ENCODE peak calls at places on chromosomes 11 and 22, in six cellular contexts. One of them, this sample, is unnamed.

GRCh38 chr11:113167599-113167998 is 146.8 kb upstream of the TTC12 start:
- DNase-seq in sigmoid colon: no peak
- DNase-seq in heart left ventricle: peak; percentile 32
- DNase-seq in ascending aorta: no peak
- DNase-seq in OCI-LY7: no peak
- DNase-seq in left ventricle myocardium inferior: peak; percentile 25
- DNase-seq in this sample: no peak

GRCh38 chr22:20401376-20402020 is 7.5 kb downstream of the ZNF74 start:
- DNase-seq in sigmoid colon: no peak
- DNase-seq in heart left ventricle: no peak
- DNase-seq in ascending aorta: no peak
- DNase-seq in OCI-LY7: no peak
- DNase-seq in left ventricle myocardium inferior: no peak
- DNase-seq in this sample: no peak

GRCh38 chr11:31870609-31871309 is 59.6 kb upstream of the PAX6 start:
- DNase-seq in sigmoid colon: no peak
- DNase-seq in heart left ventricle: peak; percentile 36
- DNase-seq in ascending aorta: no peak
- DNase-seq in OCI-LY7: no peak
- DNase-seq in left ventricle myocardium inferior: peak; percentile 19
- DNase-seq in this sample: peak; percentile 59

GRCh38 chr22:23121026-23121823 is 20.6 kb downstream of the RSPH14 start:
- DNase-seq in sigmoid colon: no peak
- DNase-seq in heart left ventricle: no peak
- DNase-seq in ascending aorta: no peak
- DNase-seq in OCI-LY7: no peak
- DNase-seq in left ventricle myocardium inferior: no peak
- DNase-seq in this sample: no peak

GRCh38 chr11:10287140-10287539 is 6.9 kb downstream of the SBF2 start:
- DNase-seq in sigmoid colon: no peak
- DNase-seq in heart left ventricle: no peak
- DNase-seq in ascending aorta: no peak
- DNase-seq in OCI-LY7: no peak
- DNase-seq in left ventricle myocardium inferior: no peak
- DNase-seq in this sample: no peak

GRCh38 chr11:78961186-78961782 is 386.6 kb upstream of the NARS2 start:
- DNase-seq in sigmoid colon: no peak
- DNase-seq in heart left ventricle: peak; percentile 22
- DNase-seq in ascending aorta: no peak
- DNase-seq in OCI-LY7: no peak
- DNase-seq in left ventricle myocardium inferior: no peak
- DNase-seq in this sample: peak; percentile 64

GRCh38 chr11:112037527-112037926 is 12.3 kb downstream of the DLAT start:
- DNase-seq in sigmoid colon: no peak
- DNase-seq in heart left ventricle: no peak
- DNase-seq in ascending aorta: no peak
- DNase-seq in OCI-LY7: no peak
- DNase-seq in left ventricle myocardium inferior: no peak
- DNase-seq in this sample: no peak

GRCh38 chr11:102451693-102452460 is 688 bp downstream of the TMEM123 start:
- DNase-seq in sigmoid colon: peak; percentile 83
- DNase-seq in heart left ventricle: peak; percentile 64
- DNase-seq in ascending aorta: no peak
- DNase-seq in OCI-LY7: peak; percentile 94
- DNase-seq in left ventricle myocardium inferior: peak; percentile 70
- DNase-seq in this sample: peak; percentile 75

DNA sequence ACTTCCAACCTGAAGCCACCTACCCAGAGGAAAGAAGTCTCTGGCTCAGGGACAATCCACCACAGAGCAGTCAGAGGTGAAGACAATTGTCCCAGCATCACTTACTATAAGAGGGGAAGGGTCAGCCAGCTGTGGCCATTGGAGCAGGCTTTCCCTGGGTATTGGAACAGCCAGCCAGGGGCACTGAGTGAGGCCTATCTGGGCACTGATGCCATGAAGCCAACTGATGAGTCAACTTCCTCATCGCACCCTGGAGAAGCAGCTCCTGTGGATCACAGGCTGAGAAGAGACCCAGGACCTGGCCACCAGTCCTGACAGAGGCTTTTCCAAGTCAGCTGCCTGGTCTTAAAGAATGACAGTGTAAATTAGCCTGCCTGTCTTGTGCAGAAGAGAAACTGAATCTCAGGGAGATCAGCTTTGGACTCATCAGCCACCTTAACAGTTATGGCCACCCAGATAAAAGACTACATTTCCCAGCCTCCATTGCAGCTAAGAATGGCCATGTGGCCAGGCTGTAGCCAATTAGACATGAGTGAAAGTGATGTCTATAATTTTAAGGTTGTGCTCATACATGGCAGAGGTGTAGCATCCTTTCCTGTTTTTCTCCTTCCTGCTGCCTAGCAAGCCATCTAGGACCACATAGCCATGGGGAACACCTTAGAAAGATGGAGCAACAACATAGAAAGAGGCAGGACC is 19.0 kb downstream of the CHST1 start:
- DNase-seq in sigmoid colon: no peak
- DNase-seq in heart left ventricle: no peak
- DNase-seq in ascending aorta: no peak
- DNase-seq in OCI-LY7: peak; percentile 43
- DNase-seq in left ventricle myocardium inferior: no peak
- DNase-seq in this sample: no peak
- H3K4me3 ChIP-seq in sigmoid colon: no peak overlapping the region
- H3K4me3 ChIP-seq in heart left ventricle: no peak overlapping the region
- H3K4me3 ChIP-seq in ascending aorta: no peak overlapping the region
- H3K4me3 ChIP-seq in OCI-LY7: no peak overlapping the region
- H3K4me3 ChIP-seq in left ventricle myocardium inferior: no peak overlapping the region
- H3K4me3 ChIP-seq in this sample: no peak overlapping the region

GRCh38 chr22:25758316-25758715 is 16.3 kb downstream of the MYO18B start:
- DNase-seq in sigmoid colon: no peak
- DNase-seq in heart left ventricle: no peak
- DNase-seq in ascending aorta: no peak
- DNase-seq in OCI-LY7: no peak
- DNase-seq in left ventricle myocardium inferior: no peak
- DNase-seq in this sample: no peak
- H3K4me1 ChIP-seq in sigmoid colon: no peaks in the 10 kb centered on the region
- H3K4me1 ChIP-seq in heart left ventricle: peaks cover 3% of the 10 kb centered on the region
- H3K4me1 ChIP-seq in ascending aorta: peaks cover 16% of the 10 kb centered on the region
- H3K4me1 ChIP-seq in OCI-LY7: no peaks in the 10 kb centered on the region
- H3K4me1 ChIP-seq in left ventricle myocardium inferior: peaks cover 92% of the 10 kb centered on the region
- H3K4me1 ChIP-seq in this sample: no peaks in the 10 kb centered on the region

DNA sequence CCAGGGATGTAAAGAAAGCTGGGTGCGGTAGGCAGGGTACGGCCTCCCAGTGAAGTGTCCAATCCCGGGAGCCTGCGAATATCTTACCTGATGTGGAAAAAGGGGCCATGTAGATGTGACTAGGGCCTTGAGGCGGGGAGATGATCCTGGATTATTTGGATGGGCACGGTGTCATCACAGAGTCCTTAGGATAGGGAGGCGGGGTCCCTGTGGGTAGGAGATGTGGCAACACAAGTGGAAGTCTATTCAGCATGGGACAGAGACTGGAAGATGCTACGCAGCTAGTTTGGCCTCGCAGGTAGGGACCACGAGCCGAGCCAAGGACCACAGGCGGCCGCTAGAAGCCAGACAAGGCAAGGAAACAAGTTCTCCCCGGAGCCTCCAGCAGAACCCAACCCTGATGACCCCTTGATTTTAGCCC is 46.4 kb upstream of the SHANK2 start:
- DNase-seq in sigmoid colon: peak; percentile 55
- DNase-seq in heart left ventricle: no peak
- DNase-seq in ascending aorta: no peak
- DNase-seq in OCI-LY7: no peak
- DNase-seq in left ventricle myocardium inferior: no peak
- DNase-seq in this sample: no peak
- H3K4me3 ChIP-seq in sigmoid colon: no peak overlapping the region
- H3K4me3 ChIP-seq in heart left ventricle: no peak overlapping the region
- H3K4me3 ChIP-seq in ascending aorta: no peak overlapping the region
- H3K4me3 ChIP-seq in OCI-LY7: no peak overlapping the region
- H3K4me3 ChIP-seq in left ventricle myocardium inferior: no peak overlapping the region
- H3K4me3 ChIP-seq in this sample: no peak overlapping the region

GRCh38 chr22:46078241-46079092 is 71.9 kb upstream of the PPARA start:
- DNase-seq in sigmoid colon: peak; percentile 91
- DNase-seq in heart left ventricle: peak; percentile 85
- DNase-seq in ascending aorta: peak; percentile 8
- DNase-seq in OCI-LY7: no peak
- DNase-seq in left ventricle myocardium inferior: peak; percentile 82
- DNase-seq in this sample: peak; percentile 92

GRCh38 chr22:46081036-46081830 is 69.1 kb upstream of the PPARA start:
- DNase-seq in sigmoid colon: peak; percentile 76
- DNase-seq in heart left ventricle: no peak
- DNase-seq in ascending aorta: no peak
- DNase-seq in OCI-LY7: no peak
- DNase-seq in left ventricle myocardium inferior: peak; percentile 17
- DNase-seq in this sample: peak; percentile 46

GRCh38 chr22:46077669-46078099 is 72.6 kb upstream of the PPARA start:
- DNase-seq in sigmoid colon: peak; percentile 80
- DNase-seq in heart left ventricle: no peak
- DNase-seq in ascending aorta: peak; percentile 5
- DNase-seq in OCI-LY7: no peak
- DNase-seq in left ventricle myocardium inferior: peak; percentile 21
- DNase-seq in this sample: peak; percentile 20

GRCh38 chr22:46079861-46080821 is 70.2 kb upstream of the PPARA start:
- DNase-seq in sigmoid colon: peak; percentile 95
- DNase-seq in heart left ventricle: peak; percentile 80
- DNase-seq in ascending aorta: peak; percentile 71
- DNase-seq in OCI-LY7: no peak
- DNase-seq in left ventricle myocardium inferior: peak; percentile 75
- DNase-seq in this sample: peak; percentile 79

DNA sequence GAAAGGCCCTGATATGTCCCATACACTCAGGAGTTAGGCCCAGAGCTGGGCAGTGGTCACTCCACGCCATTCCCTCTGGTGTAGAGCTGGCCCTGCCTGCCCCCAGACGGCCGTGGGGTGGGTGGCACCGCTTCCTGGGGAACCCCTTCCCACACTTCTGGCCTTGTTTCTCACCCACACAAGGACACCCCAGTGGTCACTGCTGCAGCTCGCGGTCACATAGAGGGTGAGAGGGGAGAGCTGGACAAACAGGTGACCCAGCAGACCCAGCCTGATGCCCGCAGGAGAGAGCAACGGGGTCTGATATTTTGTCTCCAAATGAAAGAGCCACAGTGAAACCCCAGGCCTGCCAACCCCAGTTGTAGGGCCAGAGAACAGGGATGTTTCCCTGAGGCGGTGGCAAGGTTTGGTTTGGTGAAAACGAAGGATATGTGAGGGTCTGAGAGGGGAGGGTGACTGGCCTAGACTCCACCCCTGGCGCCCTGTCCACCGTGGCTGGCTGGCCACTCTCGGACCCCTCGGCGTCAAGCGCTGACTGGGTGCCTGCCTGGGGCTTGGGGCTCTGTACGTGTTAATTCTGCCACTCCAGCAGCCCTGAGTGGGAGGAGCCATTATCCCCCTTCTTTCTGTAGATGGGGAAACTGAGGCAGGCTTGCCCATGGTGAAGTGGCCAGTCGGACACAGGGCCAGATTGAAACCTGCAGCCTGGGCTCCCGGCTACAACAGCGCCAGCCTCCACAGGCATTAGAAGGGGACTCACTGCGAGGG is 71.0 kb upstream of the PPARA start:
- DNase-seq in sigmoid colon: peak; percentile 68
- DNase-seq in heart left ventricle: no peak
- DNase-seq in ascending aorta: no peak
- DNase-seq in OCI-LY7: no peak
- DNase-seq in left ventricle myocardium inferior: peak; percentile 27
- DNase-seq in this sample: no peak
- H3K4me1 ChIP-seq in sigmoid colon: no peaks in the 10 kb centered on the region
- H3K4me1 ChIP-seq in heart left ventricle: peaks cover 76% of the 10 kb centered on the region
- H3K4me1 ChIP-seq in ascending aorta: peaks cover 55% of the 10 kb centered on the region
- H3K4me1 ChIP-seq in OCI-LY7: no peaks in the 10 kb centered on the region
- H3K4me1 ChIP-seq in left ventricle myocardium inferior: peaks cover 100% of the 10 kb centered on the region
- H3K4me1 ChIP-seq in this sample: peaks cover 96% of the 10 kb centered on the region

GRCh38 chr11:44310456-44311272 is 725 bp upstream of the ALX4 start:
- DNase-seq in sigmoid colon: no peak
- DNase-seq in heart left ventricle: no peak
- DNase-seq in ascending aorta: no peak
- DNase-seq in OCI-LY7: no peak
- DNase-seq in left ventricle myocardium inferior: no peak
- DNase-seq in this sample: no peak
- H3K4me3 ChIP-seq in sigmoid colon: no peak overlapping the region
- H3K4me3 ChIP-seq in heart left ventricle: peak overlapping the region; percentile 39
- H3K4me3 ChIP-seq in ascending aorta: peak overlapping the region; percentile 58
- H3K4me3 ChIP-seq in OCI-LY7: no peak overlapping the region
- H3K4me3 ChIP-seq in left ventricle myocardium inferior: peak overlapping the region; percentile 65
- H3K4me3 ChIP-seq in this sample: no peak overlapping the region

GRCh38 chr11:128688896-128689546 is 4.9 kb upstream of the FLI1 start:
- DNase-seq in sigmoid colon: no peak
- DNase-seq in heart left ventricle: no peak
- DNase-seq in ascending aorta: no peak
- DNase-seq in OCI-LY7: no peak
- DNase-seq in left ventricle myocardium inferior: no peak
- DNase-seq in this sample: no peak

GRCh38 chr11:128686045-128686741 is 7.7 kb upstream of the FLI1 start:
- DNase-seq in sigmoid colon: no peak
- DNase-seq in heart left ventricle: no peak
- DNase-seq in ascending aorta: no peak
- DNase-seq in OCI-LY7: no peak
- DNase-seq in left ventricle myocardium inferior: no peak
- DNase-seq in this sample: no peak

GRCh38 chr11:128688031-128688713 is 5.7 kb upstream of the FLI1 start:
- DNase-seq in sigmoid colon: no peak
- DNase-seq in heart left ventricle: no peak
- DNase-seq in ascending aorta: no peak
- DNase-seq in OCI-LY7: no peak
- DNase-seq in left ventricle myocardium inferior: no peak
- DNase-seq in this sample: no peak

GRCh38 chr11:128686745-128687177 is 7.1 kb upstream of the FLI1 start:
- DNase-seq in sigmoid colon: peak; percentile 70
- DNase-seq in heart left ventricle: peak; percentile 31
- DNase-seq in ascending aorta: no peak
- DNase-seq in OCI-LY7: no peak
- DNase-seq in left ventricle myocardium inferior: peak; percentile 55
- DNase-seq in this sample: peak; percentile 40

GRCh38 chr11:128687321-128687720 is 6.6 kb upstream of the FLI1 start:
- DNase-seq in sigmoid colon: no peak
- DNase-seq in heart left ventricle: peak; percentile 46
- DNase-seq in ascending aorta: no peak
- DNase-seq in OCI-LY7: no peak
- DNase-seq in left ventricle myocardium inferior: no peak
- DNase-seq in this sample: no peak
- H3K4me1 ChIP-seq in sigmoid colon: no peaks in the 10 kb centered on the region
- H3K4me1 ChIP-seq in heart left ventricle: peaks cover 15% of the 10 kb centered on the region
- H3K4me1 ChIP-seq in ascending aorta: peaks cover 36% of the 10 kb centered on the region
- H3K4me1 ChIP-seq in OCI-LY7: peaks cover 14% of the 10 kb centered on the region
- H3K4me1 ChIP-seq in left ventricle myocardium inferior: peaks cover 72% of the 10 kb centered on the region
- H3K4me1 ChIP-seq in this sample: peaks cover 41% of the 10 kb centered on the region

DNA sequence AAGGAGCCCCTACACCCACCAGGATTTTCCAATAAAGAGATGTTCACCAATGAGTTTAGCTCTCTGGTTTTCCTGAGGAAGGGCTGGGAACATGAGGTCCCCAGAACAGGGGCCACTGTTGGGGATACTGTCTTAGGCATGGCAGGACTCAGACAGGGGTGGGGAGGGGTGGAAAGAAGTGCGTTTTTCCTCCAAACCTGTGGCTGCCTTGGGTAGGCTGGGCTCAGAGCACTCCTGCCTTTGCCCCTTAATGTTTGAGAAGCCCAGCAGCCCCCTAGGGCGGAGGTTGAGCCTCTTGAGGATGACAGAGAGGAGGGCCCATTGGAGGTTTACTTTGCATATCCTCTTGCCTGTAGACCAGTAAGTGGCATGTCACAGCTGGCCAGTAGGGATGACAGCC is 10.6 kb downstream of the MTFP1 start:
- DNase-seq in sigmoid colon: no peak
- DNase-seq in heart left ventricle: no peak
- DNase-seq in ascending aorta: no peak
- DNase-seq in OCI-LY7: no peak
- DNase-seq in left ventricle myocardium inferior: no peak
- DNase-seq in this sample: no peak
- H3K4me3 ChIP-seq in sigmoid colon: no peak overlapping the region
- H3K4me3 ChIP-seq in heart left ventricle: no peak overlapping the region
- H3K4me3 ChIP-seq in ascending aorta: no peak overlapping the region
- H3K4me3 ChIP-seq in OCI-LY7: peak overlapping the region; percentile 63
- H3K4me3 ChIP-seq in left ventricle myocardium inferior: no peak overlapping the region
- H3K4me3 ChIP-seq in this sample: no peak overlapping the region